ENCODE peak calls at places on chromosomes 13 and 19, in eight cellular contexts. C, Y, F, W, K, T, V and I are unnamed samples.

GRCh38 chr19:41792513-41793413 is 3.6 kb upstream of the CEACAM3 start:
- DNase-seq in C (peak; percentile 73), V (no peak), W (peak; percentile 92), K (no peak), T (no peak), Y (peak; percentile 23), F (peak; percentile 36), I (peak; percentile 31)

GRCh38 chr19:47802521-47803043 is 1.8 kb downstream of the TPRX1 start:
- DNase-seq in V (no peak), Y (no peak), W (no peak), F (no peak), T (no peak), C (no peak), K (no peak), I (no peak)

GRCh38 chr19:50510700-50511068 is 307 bp downstream of the JOSD2 start:
- DNase-seq in T (no peak), C (no peak), W (no peak), V (no peak), K (no peak), F (no peak), Y (no peak), I (no peak)

GRCh38 chr19:934865-935422 is 9.1 kb downstream of the ARID3A start:
- DNase-seq in W (peak; percentile 97), F (peak; percentile 70), T (peak; percentile 89), C (peak; percentile 91), K (peak; percentile 78), Y (no peak), V (no peak), I (peak; percentile 85)

GRCh38 chr13:26872444-26873173 is 112.0 kb upstream of the GPR12 start:
- DNase-seq in W (no peak), K (no peak), T (no peak), V (no peak), C (peak; percentile 55), F (no peak), Y (peak; percentile 12), I (peak; percentile 40)

GRCh38 chr13:48411281-48412099 is 1.4 kb downstream of the LPAR6 start:
- DNase-seq in K (no peak), W (no peak), F (peak; percentile 43), T (no peak), C (no peak), V (no peak), Y (peak; percentile 24), I (no peak)

GRCh38 chr13:42893346-42893745 is 98.7 kb downstream of the EPSTI1 start:
- DNase-seq in C (no peak), Y (no peak), W (no peak), F (peak; percentile 57), V (no peak), K (peak; percentile 47), T (no peak), I (no peak)

GRCh38 chr19:3142292-3142670 is 6.4 kb downstream of the GNA15 start:
- DNase-seq in K (no peak), Y (no peak), T (no peak), W (no peak), F (peak; percentile 73), V (peak; percentile 75), C (no peak), I (no peak)

GRCh38 chr13:106083620-106084350 is 451.7 kb downstream of the EFNB2 start:
- DNase-seq in V (no peak), Y (no peak), W (no peak), T (no peak), K (no peak), F (peak; percentile 61), C (no peak), I (no peak)

GRCh38 chr19:6056282-6056741 is 54.0 kb downstream of the RFX2 start:
- DNase-seq in K (peak; percentile 31), C (peak; percentile 78), T (peak; percentile 71), F (no peak), Y (no peak), W (peak; percentile 65), V (no peak), I (no peak)

GRCh38 chr13:40129467-40129866 is 474.0 kb downstream of the COG6 start:
- DNase-seq in C (no peak), T (no peak), K (no peak), Y (no peak), V (no peak), F (no peak), W (no peak), I (no peak)

GRCh38 chr13:45863716-45864590 is 12.4 kb upstream of the SIAH3 start:
- DNase-seq in V (no peak), W (no peak), K (no peak), F (no peak), Y (no peak), T (no peak), C (no peak), I (no peak)

GRCh38 chr19:49119411-49120324 is at the start of gene PPFIA3:
- DNase-seq in C (peak; percentile 78), T (peak; percentile 81), F (peak; percentile 55), W (peak; percentile 89), K (peak; percentile 64), V (peak; percentile 75), Y (no peak), I (peak; percentile 76)
- H3K4me3 ChIP-seq in C (peak within 1 kb of the TSS; percentile 38), T (peak within 1 kb of the TSS; percentile 73), F (peak within 1 kb of the TSS; percentile 66), W (peak within 1 kb of the TSS; percentile 65), K (peak within 1 kb of the TSS; percentile 66), V (peak within 1 kb of the TSS; percentile 55), Y (peak within 1 kb of the TSS; percentile 78), I (peak within 1 kb of the TSS; percentile 67)

GRCh38 chr13:93861818-93862217 is 617.7 kb downstream of the DCT start:
- DNase-seq in V (no peak), K (no peak), T (no peak), F (peak; percentile 59), Y (no peak), W (no peak), C (no peak), I (no peak)

GRCh38 chr13:93857126-93857525 is 622.4 kb downstream of the DCT start:
- DNase-seq in T (no peak), V (no peak), F (no peak), W (no peak), K (no peak), C (no peak), Y (no peak), I (no peak)

GRCh38 chr13:93865235-93865634 is 614.2 kb downstream of the DCT start:
- DNase-seq in V (no peak), T (no peak), Y (no peak), C (no peak), K (no peak), W (no peak), F (no peak), I (no peak)

GRCh38 chr13:93859666-93860065 is 619.8 kb downstream of the DCT start:
- DNase-seq in V (no peak), Y (no peak), T (no peak), K (no peak), C (no peak), W (no peak), F (peak; percentile 54), I (no peak)

GRCh38 chr13:93862259-93862658 is 617.2 kb downstream of the DCT start:
- DNase-seq in T (no peak), V (no peak), F (no peak), K (no peak), C (no peak), Y (no peak), W (no peak), I (no peak)
- H3K4me3 ChIP-seq in T (no peak overlapping the region), V (no peak overlapping the region), F (no peak overlapping the region), K (no peak overlapping the region), C (no peak overlapping the region), Y (no peak overlapping the region), W (no peak overlapping the region), I (no peak overlapping the region)

DNA sequence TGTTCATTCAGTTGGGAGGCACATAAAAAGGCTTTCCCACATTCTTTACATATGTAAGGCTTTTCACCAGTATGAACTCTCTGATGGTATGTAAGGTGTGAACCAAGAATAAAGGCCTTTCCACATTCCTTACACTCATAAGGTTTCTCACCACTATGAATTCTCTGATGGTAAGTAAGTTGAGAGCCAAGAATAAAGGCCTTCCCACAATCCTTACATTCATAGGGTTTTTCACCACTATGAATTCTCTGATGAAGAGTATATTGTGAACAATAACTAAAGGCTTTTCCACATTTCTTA is 29.3 kb downstream of the ZNF571 start:
- DNase-seq in V (no peak), F (no peak), Y (peak; percentile 3), T (no peak), K (no peak), W (no peak), C (no peak), I (no peak)
- H3K4me3 ChIP-seq in V (no peak overlapping the region), F (no peak overlapping the region), Y (peak overlapping the region; percentile 22), T (no peak overlapping the region), K (no peak overlapping the region), W (no peak overlapping the region), C (no peak overlapping the region), I (no peak overlapping the region)

GRCh38 chr19:49120868-49121267 is 1.5 kb downstream of the PPFIA3 start:
- DNase-seq in Y (no peak), W (no peak), V (no peak), F (no peak), T (no peak), K (no peak), C (no peak), I (no peak)
- H3K4me3 ChIP-seq in Y (no peak overlapping the region), W (no peak overlapping the region), V (no peak overlapping the region), F (no peak overlapping the region), T (no peak overlapping the region), K (no peak overlapping the region), C (no peak overlapping the region), I (no peak overlapping the region)